ENCODE peak calls at places on chromosomes 7 and 10, in eight cellular contexts. One of them, this sample, is unnamed.

GRCh38 chr10:4763960-4764428 is 62.0 kb upstream of the AKR1E2 start:
- DNase-seq in colonic mucosa: no peak
- DNase-seq in GM23248: peak; percentile 88
- DNase-seq in OCI-LY7: no peak
- DNase-seq in tibial artery: no peak
- DNase-seq in uterus: no peak
- DNase-seq in heart left ventricle: no peak
- DNase-seq in ovary: no peak
- DNase-seq in this sample: no peak

GRCh38 chr7:131633342-131633843 is 77.0 kb upstream of the PODXL start:
- DNase-seq in colonic mucosa: no peak
- DNase-seq in GM23248: peak; percentile 85
- DNase-seq in OCI-LY7: no peak
- DNase-seq in tibial artery: no peak
- DNase-seq in uterus: peak; percentile 66
- DNase-seq in heart left ventricle: no peak
- DNase-seq in ovary: peak; percentile 63
- DNase-seq in this sample: no peak

GRCh38 chr7:157692156-157693011 is 355.6 kb downstream of the DNAJB6 start:
- DNase-seq in colonic mucosa: no peak
- DNase-seq in GM23248: no peak
- DNase-seq in OCI-LY7: no peak
- DNase-seq in tibial artery: peak; percentile 51
- DNase-seq in uterus: no peak
- DNase-seq in heart left ventricle: peak; percentile 27
- DNase-seq in ovary: peak; percentile 25
- DNase-seq in this sample: no peak

GRCh38 chr10:133039107-133039822 is 48.5 kb upstream of the ADGRA1 start:
- DNase-seq in colonic mucosa: no peak
- DNase-seq in GM23248: peak; percentile 8
- DNase-seq in OCI-LY7: no peak
- DNase-seq in tibial artery: no peak
- DNase-seq in uterus: no peak
- DNase-seq in heart left ventricle: no peak
- DNase-seq in ovary: no peak
- DNase-seq in this sample: no peak

GRCh38 chr7:81767883-81768282 is 2.0 kb downstream of the HGF start:
- DNase-seq in colonic mucosa: no peak
- DNase-seq in GM23248: peak; percentile 68
- DNase-seq in OCI-LY7: no peak
- DNase-seq in tibial artery: no peak
- DNase-seq in uterus: no peak
- DNase-seq in heart left ventricle: no peak
- DNase-seq in ovary: no peak
- DNase-seq in this sample: no peak

GRCh38 chr10:92550924-92551323 is 23.0 kb downstream of the IDE start:
- DNase-seq in colonic mucosa: no peak
- DNase-seq in GM23248: peak; percentile 2
- DNase-seq in OCI-LY7: no peak
- DNase-seq in tibial artery: no peak
- DNase-seq in uterus: no peak
- DNase-seq in heart left ventricle: no peak
- DNase-seq in ovary: no peak
- DNase-seq in this sample: no peak

GRCh38 chr10:33914746-33915145 is 580.3 kb upstream of the NRP1 start:
- DNase-seq in colonic mucosa: no peak
- DNase-seq in GM23248: no peak
- DNase-seq in OCI-LY7: no peak
- DNase-seq in tibial artery: no peak
- DNase-seq in uterus: no peak
- DNase-seq in heart left ventricle: no peak
- DNase-seq in ovary: no peak
- DNase-seq in this sample: no peak

GRCh38 chr10:554182-554848 is 135.2 kb downstream of the DIP2C start:
- DNase-seq in colonic mucosa: no peak
- DNase-seq in GM23248: peak; percentile 46
- DNase-seq in OCI-LY7: no peak
- DNase-seq in tibial artery: no peak
- DNase-seq in uterus: no peak
- DNase-seq in heart left ventricle: no peak
- DNase-seq in ovary: no peak
- DNase-seq in this sample: no peak

GRCh38 chr10:27383595-27384542 is 120.2 kb upstream of the RAB18 start:
- DNase-seq in colonic mucosa: no peak
- DNase-seq in GM23248: peak; percentile 30
- DNase-seq in OCI-LY7: no peak
- DNase-seq in tibial artery: no peak
- DNase-seq in uterus: no peak
- DNase-seq in heart left ventricle: no peak
- DNase-seq in ovary: no peak
- DNase-seq in this sample: no peak

GRCh38 chr7:24477376-24477775 is 95.9 kb upstream of the PALS2 start:
- DNase-seq in colonic mucosa: no peak
- DNase-seq in GM23248: peak; percentile 39
- DNase-seq in OCI-LY7: no peak
- DNase-seq in tibial artery: no peak
- DNase-seq in uterus: no peak
- DNase-seq in heart left ventricle: no peak
- DNase-seq in ovary: no peak
- DNase-seq in this sample: no peak

GRCh38 chr7:25731035-25731880 is 420.7 kb upstream of the NFE2L3 start:
- DNase-seq in colonic mucosa: no peak
- DNase-seq in GM23248: no peak
- DNase-seq in OCI-LY7: no peak
- DNase-seq in tibial artery: no peak
- DNase-seq in uterus: no peak
- DNase-seq in heart left ventricle: no peak
- DNase-seq in ovary: no peak
- DNase-seq in this sample: no peak

GRCh38 chr7:132180481-132180880 is 395.8 kb downstream of the PLXNA4 start:
- DNase-seq in colonic mucosa: no peak
- DNase-seq in GM23248: no peak
- DNase-seq in OCI-LY7: no peak
- DNase-seq in tibial artery: no peak
- DNase-seq in uterus: no peak
- DNase-seq in heart left ventricle: no peak
- DNase-seq in ovary: no peak
- DNase-seq in this sample: no peak

GRCh38 chr10:97463363-97464132 is 17.6 kb downstream of the ZDHHC16 start:
- DNase-seq in colonic mucosa: peak; percentile 53
- DNase-seq in GM23248: peak; percentile 79
- DNase-seq in OCI-LY7: peak; percentile 56
- DNase-seq in tibial artery: no peak
- DNase-seq in uterus: no peak
- DNase-seq in heart left ventricle: no peak
- DNase-seq in ovary: no peak
- DNase-seq in this sample: no peak

GRCh38 chr10:5565671-5566581 is 41.2 kb downstream of the CALML3 start:
- DNase-seq in colonic mucosa: no peak
- DNase-seq in GM23248: peak; percentile 91
- DNase-seq in OCI-LY7: no peak
- DNase-seq in tibial artery: peak; percentile 48
- DNase-seq in uterus: peak; percentile 9
- DNase-seq in heart left ventricle: no peak
- DNase-seq in ovary: peak; percentile 20
- DNase-seq in this sample: peak; percentile 33

GRCh38 chr7:16492513-16493062 is 27.1 kb upstream of the SOSTDC1 start:
- DNase-seq in colonic mucosa: no peak
- DNase-seq in GM23248: no peak
- DNase-seq in OCI-LY7: no peak
- DNase-seq in tibial artery: no peak
- DNase-seq in uterus: no peak
- DNase-seq in heart left ventricle: no peak
- DNase-seq in ovary: no peak
- DNase-seq in this sample: no peak

GRCh38 chr7:16493266-16493665 is 27.7 kb upstream of the SOSTDC1 start:
- DNase-seq in colonic mucosa: no peak
- DNase-seq in GM23248: no peak
- DNase-seq in OCI-LY7: no peak
- DNase-seq in tibial artery: no peak
- DNase-seq in uterus: no peak
- DNase-seq in heart left ventricle: no peak
- DNase-seq in ovary: no peak
- DNase-seq in this sample: no peak

GRCh38 chr7:16494551-16494950 is 29.0 kb upstream of the SOSTDC1 start:
- DNase-seq in colonic mucosa: no peak
- DNase-seq in GM23248: no peak
- DNase-seq in OCI-LY7: no peak
- DNase-seq in tibial artery: no peak
- DNase-seq in uterus: no peak
- DNase-seq in heart left ventricle: no peak
- DNase-seq in ovary: no peak
- DNase-seq in this sample: no peak

GRCh38 chr7:16494955-16495719 is 29.6 kb upstream of the SOSTDC1 start:
- DNase-seq in colonic mucosa: no peak
- DNase-seq in GM23248: no peak
- DNase-seq in OCI-LY7: no peak
- DNase-seq in tibial artery: no peak
- DNase-seq in uterus: no peak
- DNase-seq in heart left ventricle: no peak
- DNase-seq in ovary: no peak
- DNase-seq in this sample: no peak

GRCh38 chr7:16491148-16491547 is 25.6 kb upstream of the SOSTDC1 start:
- DNase-seq in colonic mucosa: no peak
- DNase-seq in GM23248: no peak
- DNase-seq in OCI-LY7: no peak
- DNase-seq in tibial artery: no peak
- DNase-seq in uterus: no peak
- DNase-seq in heart left ventricle: no peak
- DNase-seq in ovary: no peak
- DNase-seq in this sample: no peak
- H3K4me3 ChIP-seq in colonic mucosa: no peak overlapping the region
- H3K4me3 ChIP-seq in GM23248: no peak overlapping the region
- H3K4me3 ChIP-seq in OCI-LY7: no peak overlapping the region
- H3K4me3 ChIP-seq in tibial artery: no peak overlapping the region
- H3K4me3 ChIP-seq in uterus: no peak overlapping the region
- H3K4me3 ChIP-seq in heart left ventricle: no peak overlapping the region
- H3K4me3 ChIP-seq in ovary: no peak overlapping the region
- H3K4me3 ChIP-seq in this sample: no peak overlapping the region

GRCh38 chr10:35903021-35903420 is 260.9 kb upstream of the FZD8 start:
- DNase-seq in colonic mucosa: no peak
- DNase-seq in GM23248: no peak
- DNase-seq in OCI-LY7: no peak
- DNase-seq in tibial artery: no peak
- DNase-seq in uterus: no peak
- DNase-seq in heart left ventricle: no peak
- DNase-seq in ovary: no peak
- DNase-seq in this sample: no peak
- H3K27ac ChIP-seq in colonic mucosa: no peak overlapping the region
- H3K27ac ChIP-seq in GM23248: no peak overlapping the region
- H3K27ac ChIP-seq in OCI-LY7: no peak overlapping the region
- H3K27ac ChIP-seq in tibial artery: no peak overlapping the region
- H3K27ac ChIP-seq in uterus: no peak overlapping the region
- H3K27ac ChIP-seq in heart left ventricle: no peak overlapping the region
- H3K27ac ChIP-seq in ovary: no peak overlapping the region
- H3K27ac ChIP-seq in this sample: no peak overlapping the region

GRCh38 chr7:139496528-139496927 is 13.1 kb upstream of the KLRG2 start:
- DNase-seq in colonic mucosa: no peak
- DNase-seq in GM23248: no peak
- DNase-seq in OCI-LY7: no peak
- DNase-seq in tibial artery: no peak
- DNase-seq in uterus: no peak
- DNase-seq in heart left ventricle: no peak
- DNase-seq in ovary: no peak
- DNase-seq in this sample: no peak

GRCh38 chr7:139490130-139490529 is 6.7 kb upstream of the KLRG2 start:
- DNase-seq in colonic mucosa: peak; percentile 32
- DNase-seq in GM23248: no peak
- DNase-seq in OCI-LY7: no peak
- DNase-seq in tibial artery: no peak
- DNase-seq in uterus: no peak
- DNase-seq in heart left ventricle: no peak
- DNase-seq in ovary: no peak
- DNase-seq in this sample: no peak

GRCh38 chr7:139495726-139496125 is 12.3 kb upstream of the KLRG2 start:
- DNase-seq in colonic mucosa: no peak
- DNase-seq in GM23248: no peak
- DNase-seq in OCI-LY7: no peak
- DNase-seq in tibial artery: no peak
- DNase-seq in uterus: no peak
- DNase-seq in heart left ventricle: no peak
- DNase-seq in ovary: no peak
- DNase-seq in this sample: no peak

GRCh38 chr7:139492293-139492692 is 8.8 kb upstream of the KLRG2 start:
- DNase-seq in colonic mucosa: no peak
- DNase-seq in GM23248: no peak
- DNase-seq in OCI-LY7: no peak
- DNase-seq in tibial artery: no peak
- DNase-seq in uterus: no peak
- DNase-seq in heart left ventricle: no peak
- DNase-seq in ovary: no peak
- DNase-seq in this sample: no peak

GRCh38 chr7:139494835-139495568 is 11.5 kb upstream of the KLRG2 start:
- DNase-seq in colonic mucosa: no peak
- DNase-seq in GM23248: no peak
- DNase-seq in OCI-LY7: no peak
- DNase-seq in tibial artery: no peak
- DNase-seq in uterus: no peak
- DNase-seq in heart left ventricle: no peak
- DNase-seq in ovary: no peak
- DNase-seq in this sample: no peak
- H3K4me3 ChIP-seq in colonic mucosa: no peak overlapping the region
- H3K4me3 ChIP-seq in GM23248: no peak overlapping the region
- H3K4me3 ChIP-seq in OCI-LY7: no peak overlapping the region
- H3K4me3 ChIP-seq in tibial artery: no peak overlapping the region
- H3K4me3 ChIP-seq in uterus: no peak overlapping the region
- H3K4me3 ChIP-seq in heart left ventricle: no peak overlapping the region
- H3K4me3 ChIP-seq in ovary: no peak overlapping the region
- H3K4me3 ChIP-seq in this sample: no peak overlapping the region

DNA sequence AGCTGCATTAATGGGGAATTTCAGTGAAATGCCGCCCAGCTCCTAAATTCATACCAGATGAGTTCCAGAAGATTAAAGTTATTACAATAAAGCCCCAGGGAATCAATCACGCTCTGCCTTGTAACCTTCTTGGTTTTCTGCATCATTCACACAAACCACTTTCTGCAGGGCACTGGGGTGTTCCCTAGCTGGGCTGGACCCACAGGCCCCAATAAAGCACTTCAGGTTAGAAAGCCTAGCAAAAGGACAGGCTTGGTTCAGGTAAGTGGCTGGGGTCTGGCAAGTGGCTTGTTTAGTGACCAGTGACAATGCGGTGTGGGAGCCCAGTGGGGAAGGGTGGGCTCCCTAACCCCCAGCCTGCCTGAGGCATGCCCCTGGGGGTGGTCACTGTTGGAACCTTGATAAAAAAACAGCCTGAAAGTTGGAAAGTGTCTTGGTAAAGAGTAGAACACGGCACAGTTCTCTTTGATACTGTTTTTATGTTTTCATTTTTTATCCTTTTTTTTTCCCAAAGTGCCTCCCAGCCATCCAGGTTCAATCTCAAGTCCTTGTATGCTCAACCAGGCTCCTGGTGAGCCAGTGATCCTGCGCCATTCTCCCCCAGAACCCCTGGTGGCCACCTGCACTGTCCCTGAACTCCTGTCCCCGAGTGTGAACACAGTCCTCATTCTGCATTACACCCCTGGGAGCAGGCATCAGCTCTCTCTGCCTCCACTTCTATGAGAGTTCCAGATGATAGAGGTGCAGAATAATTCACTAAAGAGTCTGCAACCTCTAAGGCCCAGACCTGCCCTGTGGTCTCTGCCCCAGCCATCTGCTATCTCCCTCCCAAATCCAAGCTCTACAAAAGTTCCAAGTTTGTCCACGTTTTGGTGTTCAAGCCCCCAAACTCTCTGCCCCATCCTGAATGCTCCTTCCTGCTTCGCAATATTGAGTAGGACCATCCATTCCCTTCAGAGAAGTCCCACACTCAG is 14.9 kb upstream of the CXCL12 start:
- DNase-seq in colonic mucosa: no peak
- DNase-seq in GM23248: peak; percentile 45
- DNase-seq in OCI-LY7: no peak
- DNase-seq in tibial artery: no peak
- DNase-seq in uterus: no peak
- DNase-seq in heart left ventricle: no peak
- DNase-seq in ovary: no peak
- DNase-seq in this sample: no peak
- H3K27ac ChIP-seq in colonic mucosa: no peak overlapping the region
- H3K27ac ChIP-seq in GM23248: no peak overlapping the region
- H3K27ac ChIP-seq in OCI-LY7: no peak overlapping the region
- H3K27ac ChIP-seq in tibial artery: no peak overlapping the region
- H3K27ac ChIP-seq in uterus: no peak overlapping the region
- H3K27ac ChIP-seq in heart left ventricle: no peak overlapping the region
- H3K27ac ChIP-seq in ovary: no peak overlapping the region
- H3K27ac ChIP-seq in this sample: no peak overlapping the region